ENCODE peak calls at places on chromosomes 11 and 22, in six cellular contexts. W, S, T, Z, I and O are unnamed samples. For H3K27me3 and H3K4me1, the result is how much of the 10 kb centered on the place peaks cover.

GRCh38 chr22:36439481-36440271 is 41.8 kb downstream of the TXN2 start:
- DNase-seq in W (peak), S (no peak), Z (peak), T (no peak), I (peak), O (no peak)

GRCh38 chr22:30245985-30246901 is at the start of gene LIF:
- DNase-seq in S (no peak), Z (no peak), I (no peak), W (no peak), T (no peak), O (no peak)

GRCh38 chr22:45336971-45337431 is 27.3 kb downstream of the FAM118A start:
- DNase-seq in S (no peak), T (no peak), Z (peak), I (peak), W (peak), O (peak)

GRCh38 chr11:9264381-9265210 is 554 bp downstream of the DENND5A start:
- DNase-seq in S (peak), T (no peak), Z (peak), W (peak), I (peak), O (peak)

GRCh38 chr11:79274636-79275315 is 166.1 kb downstream of the TENM4 start:
- DNase-seq in T (no peak), I (no peak), S (no peak), Z (no peak), W (no peak), O (no peak)

GRCh38 chr11:13667245-13667644 is 1.2 kb upstream of the FAR1 start:
- DNase-seq in T (no peak), W (no peak), Z (no peak), S (no peak), I (no peak), O (no peak)

GRCh38 chr11:99814738-99815137 is 794.0 kb downstream of the CNTN5 start:
- DNase-seq in Z (no peak), S (no peak), W (no peak), T (no peak), I (no peak), O (no peak)

GRCh38 chr11:8867035-8867434 is 44.0 kb upstream of the AKIP1 start:
- DNase-seq in I (no peak), W (no peak), Z (no peak), S (no peak), T (no peak), O (no peak)

GRCh38 chr11:116217006-116217405 is 555.8 kb downstream of the BUD13 start:
- DNase-seq in W (no peak), T (peak), Z (no peak), S (peak), I (peak), O (no peak)

GRCh38 chr22:42399315-42400271 is 32.6 kb downstream of the NFAM1 start:
- DNase-seq in T (no peak), Z (peak), I (no peak), S (no peak), W (no peak), O (no peak)

GRCh38 chr22:30636226-30637077 is 871 bp downstream of the SLC35E4 start:
- DNase-seq in S (peak), I (peak), T (no peak), W (peak), Z (peak), O (peak)

GRCh38 chr22:22882033-22882717 is 5.4 kb upstream of the IGLL5 start:
- DNase-seq in W (no peak), T (no peak), S (no peak), Z (no peak), I (no peak), O (no peak)

GRCh38 chr11:120208012-120208441 is 2.8 kb upstream of the OAF start:
- DNase-seq in I (peak), W (no peak), Z (no peak), S (no peak), T (no peak), O (no peak)

GRCh38 chr11:69834811-69835800 is 15.9 kb upstream of the FGF3 start:
- DNase-seq in W (no peak), S (peak), Z (no peak), T (no peak), I (no peak), O (no peak)

GRCh38 chr11:94793002-94793401 is 24.8 kb downstream of the AMOTL1 start:
- DNase-seq in S (no peak), T (no peak), Z (no peak), W (no peak), I (no peak), O (no peak)

GRCh38 chr22:46002757-46003270 is 25.9 kb upstream of the WNT7B start:
- DNase-seq in I (peak), T (no peak), W (no peak), Z (no peak), S (no peak), O (peak)

GRCh38 chr22:38317237-38317994 is at the start of gene CSNK1E:
- DNase-seq in W (peak), Z (peak), T (no peak), I (peak), S (peak), O (peak)

GRCh38 chr11:72719144-72719543 is 33.1 kb downstream of the ARAP1 start:
- DNase-seq in W (no peak), T (no peak), Z (peak), S (no peak), I (peak), O (peak)

GRCh38 chr11:50298182-50298988 is 265.7 kb downstream of the OR4C45 start:
- DNase-seq in Z (no peak), I (no peak), W (no peak), T (no peak), S (no peak), O (no peak)
- H3K27me3 ChIP-seq in Z (under half), I (under half), W (under half), T (under half), S (under half), O (under half)

DNA sequence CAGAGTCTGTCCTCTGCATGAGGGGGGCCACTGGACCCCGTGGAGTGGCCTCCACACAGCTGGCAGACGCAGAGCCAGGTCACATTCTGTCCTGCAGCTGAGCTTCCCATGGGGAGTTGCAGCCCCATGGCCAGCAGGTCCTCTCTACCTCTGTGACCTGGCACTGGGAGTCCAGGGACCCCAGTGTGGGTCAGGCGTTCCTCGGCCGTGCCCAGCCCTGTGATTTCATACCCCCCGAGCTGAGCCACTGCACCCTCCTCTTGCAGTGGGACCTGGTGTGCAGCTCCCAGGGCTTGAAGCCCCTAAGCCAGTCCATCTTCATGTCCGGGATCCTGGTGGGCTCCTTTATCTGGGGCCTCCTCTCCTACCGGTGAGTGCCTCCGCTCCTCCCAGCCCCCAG is 32.2 kb upstream of the SLC22A12 start:
- DNase-seq in I (no peak), S (peak), W (no peak), T (no peak), Z (no peak), O (no peak)
- H3K4me1 ChIP-seq in I (under half), S (under half), W (under half), T (under half), Z (under half), O (under half)

DNA sequence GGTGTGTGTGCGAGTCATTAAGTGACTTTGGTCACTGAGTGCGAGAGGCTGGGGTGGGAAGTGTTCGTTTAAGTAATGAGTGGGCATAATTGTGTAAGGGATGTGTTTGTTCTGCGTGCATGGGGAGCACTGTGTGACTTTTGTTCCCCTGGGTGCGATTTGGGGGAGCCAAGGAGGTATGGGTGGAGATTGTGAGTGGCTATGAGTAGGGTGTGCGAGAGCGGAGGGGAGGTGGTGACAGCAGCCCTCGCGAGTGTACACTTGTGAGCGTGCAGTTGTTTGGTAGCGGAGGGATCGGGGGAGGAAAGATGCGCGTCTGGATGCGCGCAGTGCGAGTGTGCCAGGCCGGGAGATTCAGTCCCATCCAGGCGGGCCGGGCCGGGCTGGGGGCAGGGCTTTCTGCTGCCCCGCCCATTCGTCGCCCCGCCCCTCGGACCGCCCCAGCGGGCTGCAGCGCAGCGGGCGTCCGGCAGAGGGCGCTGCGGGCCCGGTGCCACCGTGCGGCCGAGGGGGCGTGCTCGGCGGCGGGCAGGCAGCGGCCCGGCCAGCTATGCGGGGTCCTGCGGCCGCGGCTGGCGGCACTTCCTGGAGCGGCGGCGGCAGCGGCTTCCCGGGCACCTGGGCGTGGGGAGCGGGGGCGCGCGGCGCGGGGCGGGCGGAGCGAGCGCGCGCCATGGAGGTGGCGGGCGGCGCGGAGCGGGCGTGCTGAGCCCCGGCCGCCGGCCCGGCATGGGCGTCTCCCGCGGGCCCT is at the start of gene DGKZ:
- DNase-seq in I (peak), Z (peak), S (peak), T (peak), W (peak), O (peak)
- TF ChIP-seq POLR2A in I (peak), Z (no peak), S (no peak), T (peak), W (no peak), O (peak)

GRCh38 chr11:64716471-64717267 is 6.3 kb downstream of the NRXN2 start:
- DNase-seq in Z (no peak), T (no peak), I (no peak), S (no peak), W (no peak), O (no peak)
- H3K27me3 ChIP-seq in Z (half or more), T (under half), I (half or more), S (under half), W (under half), O (half or more)

GRCh38 chr22:39943366-39943765 is 16.8 kb upstream of the TMA7B start:
- DNase-seq in W (no peak), S (no peak), I (no peak), T (no peak), Z (no peak), O (no peak)
- H3K4me1 ChIP-seq in W (under half), S (under half), I (under half), T (under half), Z (under half), O (under half)

DNA sequence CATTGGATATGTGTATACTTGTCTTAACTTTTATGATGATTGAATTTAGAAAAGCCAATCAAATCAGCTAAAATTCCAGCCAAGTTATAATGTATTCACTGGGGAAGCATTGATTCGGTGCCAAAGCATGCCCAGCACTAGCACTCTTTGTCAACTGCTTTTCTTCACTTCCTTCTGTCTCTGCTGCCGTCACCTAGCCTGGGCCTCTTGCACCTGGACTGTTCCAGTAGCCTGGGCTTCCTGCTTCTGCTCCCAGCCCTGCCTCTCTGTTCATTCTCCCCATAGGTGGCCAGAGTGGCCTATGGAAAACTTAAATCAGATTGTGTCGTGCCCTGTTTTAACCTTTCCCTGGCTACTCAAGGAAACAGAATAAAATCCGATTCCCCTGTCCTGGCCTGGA is 80.7 kb downstream of the NAV2 start:
- DNase-seq in S (no peak), W (no peak), Z (no peak), T (no peak), I (no peak), O (no peak)
- TF ChIP-seq POLR2A in S (no peak), W (no peak), Z (no peak), T (no peak), I (no peak), O (no peak)

DNA sequence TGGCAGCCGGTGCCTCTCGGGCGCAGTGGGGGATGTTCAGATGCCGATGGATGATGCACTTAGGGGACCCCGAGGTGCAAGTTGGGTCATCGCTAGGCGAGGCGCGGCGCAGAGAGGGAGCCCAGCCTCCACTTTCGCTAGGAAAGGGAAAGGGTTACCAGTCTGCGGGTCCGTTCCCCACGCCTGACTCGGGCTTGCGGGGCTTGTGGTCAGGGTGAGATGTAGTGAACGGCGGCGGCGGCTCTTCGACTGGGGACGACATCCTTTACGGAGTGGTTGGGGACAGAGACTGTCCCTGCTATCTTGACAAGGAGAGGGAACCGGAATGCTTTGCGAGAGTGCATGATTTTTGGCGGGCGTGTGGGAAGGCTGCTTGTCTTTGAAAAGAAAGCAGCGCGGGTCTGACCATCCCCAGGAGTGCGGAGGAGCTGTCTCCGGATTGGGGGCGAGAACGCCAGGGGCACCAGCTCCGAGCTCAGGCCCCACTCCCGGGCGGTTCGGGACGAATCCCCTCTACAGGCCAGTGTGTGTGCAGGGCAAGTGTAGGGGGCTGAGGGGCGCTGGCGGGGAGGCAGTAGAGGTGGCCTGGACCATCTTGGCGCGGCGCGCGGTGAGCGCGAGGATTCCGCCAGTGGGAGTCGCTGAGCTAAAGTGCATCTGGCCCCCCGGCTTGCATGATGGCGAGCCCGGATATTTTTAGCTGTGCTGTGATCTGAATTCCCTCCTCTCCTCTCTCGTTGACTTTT is 1.1 kb downstream of the FAT3 start:
- DNase-seq in Z (no peak), I (no peak), T (no peak), S (peak), W (no peak), O (no peak)
- H3K27me3 ChIP-seq in Z (under half), I (under half), T (under half), S (under half), W (under half), O (half or more)